ENCODE peak calls at places on chromosomes 4 and X, in four cellular contexts. One of them, this sample, is unnamed.

GRCh38 chr4:171985129-171985528 is 171.9 kb downstream of the GALNTL6 start:
- DNase-seq in Daoy: no peak
- DNase-seq in Jurkat, Clone E6-1: no peak
- DNase-seq in NCI-H2171 treated with DMSO at 0.1 percent for 48 hours: no peak
- DNase-seq in this sample: peak

GRCh38 chr4:7335363-7336066 is 99.2 kb downstream of the PSAPL1 start:
- DNase-seq in Daoy: peak
- DNase-seq in Jurkat, Clone E6-1: peak
- DNase-seq in NCI-H2171 treated with DMSO at 0.1 percent for 48 hours: no peak
- DNase-seq in this sample: peak

GRCh38 chr4:168881754-168882153 is 128.3 kb downstream of the CBR4 start:
- DNase-seq in Daoy: no peak
- DNase-seq in Jurkat, Clone E6-1: no peak
- DNase-seq in NCI-H2171 treated with DMSO at 0.1 percent for 48 hours: no peak
- DNase-seq in this sample: no peak

GRCh38 chr4:8709729-8710360 is 117.3 kb downstream of the CPZ start:
- DNase-seq in Daoy: no peak
- DNase-seq in Jurkat, Clone E6-1: no peak
- DNase-seq in NCI-H2171 treated with DMSO at 0.1 percent for 48 hours: no peak
- DNase-seq in this sample: no peak

GRCh38 chr4:25859429-25860148 is 3.2 kb downstream of the SEL1L3 start:
- DNase-seq in Daoy: peak
- DNase-seq in Jurkat, Clone E6-1: peak
- DNase-seq in NCI-H2171 treated with DMSO at 0.1 percent for 48 hours: no peak
- DNase-seq in this sample: peak

GRCh38 chrX:129572422-129572821 is 32.4 kb downstream of the OCRL start:
- DNase-seq in Daoy: no peak
- DNase-seq in Jurkat, Clone E6-1: no peak
- DNase-seq in NCI-H2171 treated with DMSO at 0.1 percent for 48 hours: no peak
- DNase-seq in this sample: no peak

GRCh38 chr4:172850838-172851237 is 317.8 kb upstream of the GALNT7 start:
- DNase-seq in Daoy: peak
- DNase-seq in Jurkat, Clone E6-1: no peak
- DNase-seq in NCI-H2171 treated with DMSO at 0.1 percent for 48 hours: no peak
- DNase-seq in this sample: peak

GRCh38 chrX:15749642-15750610 is 11.9 kb downstream of the CA5B start:
- DNase-seq in Daoy: peak
- DNase-seq in Jurkat, Clone E6-1: peak
- DNase-seq in NCI-H2171 treated with DMSO at 0.1 percent for 48 hours: no peak
- DNase-seq in this sample: no peak

GRCh38 chr4:32775049-32775448 is 2054.9 kb downstream of the PCDH7 start:
- DNase-seq in Daoy: no peak
- DNase-seq in Jurkat, Clone E6-1: peak
- DNase-seq in NCI-H2171 treated with DMSO at 0.1 percent for 48 hours: no peak
- DNase-seq in this sample: peak

GRCh38 chr4:158211288-158211687 is 1.0 kb downstream of the TMEM144 start:
- DNase-seq in Daoy: no peak
- DNase-seq in Jurkat, Clone E6-1: no peak
- DNase-seq in NCI-H2171 treated with DMSO at 0.1 percent for 48 hours: no peak
- DNase-seq in this sample: peak

This sample was measured in NCI-H69.